ENCODE peak calls at places on chromosomes 13 and 19, in six cellular contexts. Q is H1, U is GM12891, G is HepG2, Z is GM12878, E is K562. N is an unnamed sample.

GRCh38 chr19:10871711-10872550 is 578 bp downstream of the CARM1 start:
- DNase-seq in Z (no peak), G (no peak), U (no peak), E (peak), Q (no peak), N (no peak)

GRCh38 chr13:30601836-30602235 is 15.9 kb upstream of the USPL1 start:
- DNase-seq in G (no peak), Z (no peak), E (no peak), Q (no peak), U (no peak), N (no peak)

GRCh38 chr19:16141043-16141442 is 2.4 kb upstream of the HSH2D start:
- DNase-seq in Q (no peak), Z (peak), E (no peak), U (no peak), G (no peak), N (peak)

GRCh38 chr13:20489185-20489820 is 36.4 kb downstream of the CRYL1 start:
- DNase-seq in U (no peak), G (no peak), Q (no peak), Z (no peak), E (no peak), N (no peak)

GRCh38 chr19:13163609-13164364 is 13.6 kb downstream of the IER2 start:
- DNase-seq in E (peak), G (peak), Z (no peak), Q (no peak), U (no peak), N (no peak)

GRCh38 chr19:40223135-40223822 is 3.2 kb downstream of the CCNP start:
- DNase-seq in Q (peak), Z (no peak), U (no peak), E (no peak), G (no peak), N (no peak)

GRCh38 chr19:1410136-1410786 is 2.9 kb downstream of the DAZAP1 start:
- DNase-seq in U (no peak), Z (no peak), E (no peak), Q (no peak), G (no peak), N (no peak)

GRCh38 chr19:40282920-40283319 is 2.2 kb downstream of the AKT2 start:
- DNase-seq in E (no peak), Q (no peak), Z (no peak), U (no peak), G (no peak), N (no peak)

GRCh38 chr19:55362174-55362989 is 678 bp downstream of the GARIN5B start:
- DNase-seq in Q (no peak), G (no peak), E (no peak), U (no peak), Z (no peak), N (no peak)

GRCh38 chr13:51873837-51874236 is 12.1 kb downstream of the CCDC70 start:
- DNase-seq in G (no peak), U (no peak), Z (no peak), Q (no peak), E (no peak), N (no peak)

GRCh38 chr19:54325194-54325621 is 12.2 kb upstream of the LILRA5 start:
- DNase-seq in U (peak), E (peak), Q (no peak), Z (no peak), G (peak), N (no peak)

GRCh38 chr19:1423445-1424181 is 14.6 kb upstream of the RPS15 start:
- DNase-seq in G (no peak), Z (no peak), Q (no peak), E (no peak), U (no peak), N (no peak)

GRCh38 chr13:75442736-75443234 is 39.2 kb downstream of the TBC1D4 start:
- DNase-seq in U (no peak), Z (no peak), Q (no peak), G (no peak), E (no peak), N (no peak)

GRCh38 chr19:39160889-39161672 is 35.5 kb downstream of the PAK4 start:
- DNase-seq in Z (no peak), G (no peak), Q (no peak), E (no peak), U (no peak), N (no peak)

GRCh38 chr13:99064624-99065249 is 86.9 kb upstream of the DOCK9 start:
- DNase-seq in U (no peak), Q (no peak), E (no peak), Z (no peak), G (no peak), N (no peak)

GRCh38 chr13:98326274-98326673 is 149.2 kb upstream of the RNF113B start:
- DNase-seq in G (no peak), U (no peak), Z (no peak), E (no peak), Q (no peak), N (no peak)

DNA sequence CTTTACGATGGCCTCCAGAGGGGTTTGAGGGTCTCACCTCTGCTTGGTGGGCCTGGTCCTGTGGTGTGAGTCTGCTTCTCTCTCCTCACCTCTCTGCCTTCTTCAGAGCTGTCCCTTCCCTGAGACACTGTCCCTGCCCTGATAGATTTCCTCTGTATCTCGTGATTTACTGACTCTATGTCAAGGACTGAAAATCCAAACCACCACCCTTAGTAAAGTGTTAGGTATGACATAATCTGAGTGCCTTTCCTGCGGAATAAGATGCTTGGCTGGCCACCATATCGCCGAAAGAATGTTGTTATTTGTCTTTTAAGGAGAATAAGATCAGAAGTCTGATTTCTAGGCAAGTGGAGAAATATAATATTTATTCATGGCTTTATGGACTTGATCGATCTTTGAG is 7.2 kb downstream of the SLC25A15 start:
- DNase-seq in Z (no peak), Q (no peak), G (no peak), U (no peak), E (no peak), N (no peak)
- TF ChIP-seq TAF1 in Z (no peak), Q (no peak), G (no peak), U (no peak), E (no peak), N (no peak)

DNA sequence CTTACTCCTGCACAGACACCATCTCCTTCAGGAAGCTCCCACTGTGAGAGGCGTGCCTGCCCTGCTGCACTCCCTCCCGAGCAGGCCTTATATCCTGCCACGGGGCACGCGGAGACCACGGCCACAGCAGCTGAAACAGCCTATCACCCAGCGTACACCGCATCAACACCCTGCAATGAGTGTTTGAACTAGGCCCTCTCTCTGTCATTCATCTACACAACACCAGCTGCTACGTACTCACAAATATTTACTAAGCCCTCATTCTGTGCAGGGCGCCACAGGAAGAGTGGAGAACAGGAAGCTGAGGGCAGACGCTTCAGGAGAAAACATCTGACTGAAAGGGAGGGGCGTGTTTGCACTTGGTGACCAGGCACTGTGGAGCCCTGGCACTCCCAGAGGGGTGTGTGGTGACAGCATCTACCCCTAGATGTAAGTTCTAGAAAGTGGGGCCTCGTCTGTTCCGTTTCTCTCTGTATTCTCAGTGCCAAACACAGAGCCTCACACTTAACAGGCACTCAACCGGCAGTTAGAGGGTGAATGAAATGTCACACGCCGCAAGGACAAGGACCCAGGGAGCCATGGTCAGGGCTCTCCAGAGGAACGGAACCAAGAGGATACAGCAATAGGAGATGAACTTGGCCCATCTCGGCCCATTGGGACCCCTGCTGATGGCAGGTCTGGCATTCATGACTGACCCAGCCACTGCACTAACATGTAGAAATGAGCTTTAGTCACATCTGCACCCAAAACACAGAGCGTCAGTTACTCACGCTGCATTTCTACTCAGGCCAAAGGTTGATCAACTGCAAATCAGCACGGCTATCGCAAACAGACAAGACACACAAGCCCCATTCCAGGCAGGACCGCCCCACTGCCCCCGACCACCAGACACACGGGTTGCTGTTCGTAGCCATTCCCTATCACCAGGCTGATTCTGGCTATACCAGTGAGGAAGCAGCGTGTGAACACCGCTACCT is 15.7 kb downstream of the RANBP3 start:
- DNase-seq in U (no peak), Q (no peak), Z (no peak), E (no peak), G (peak), N (no peak)
- TF ChIP-seq POLR2A in U (no peak), Q (no peak), Z (no peak), E (no peak), G (peak), N (no peak)

GRCh38 chr13:41019027-41019487 is at the start of gene ELF1:
- DNase-seq in Q (no peak), U (peak), G (peak), Z (peak), E (peak), N (peak)
- TF ChIP-seq TAF1 in Q (no peak), U (peak), G (no peak), Z (peak), E (peak), N (peak)

GRCh38 chr19:30969586-30969985 is 379.6 kb downstream of the TSHZ3 start:
- DNase-seq in Q (no peak), E (no peak), Z (no peak), U (no peak), G (no peak), N (no peak)
- TF ChIP-seq POLR2A in Q (no peak), E (no peak), Z (no peak), U (no peak), G (no peak), N (no peak)

GRCh38 chr19:57800696-57801095 is 14.0 kb downstream of the ZNF552 start:
- DNase-seq in Z (no peak), U (no peak), G (no peak), E (no peak), Q (no peak), N (no peak)

GRCh38 chr19:57802269-57802668 is 12.4 kb downstream of the ZNF552 start:
- DNase-seq in U (no peak), Q (no peak), E (no peak), Z (no peak), G (no peak), N (no peak)

GRCh38 chr19:57803594-57804325 is 11.0 kb downstream of the ZNF552 start:
- DNase-seq in Q (no peak), G (peak), E (no peak), U (no peak), Z (no peak), N (no peak)

GRCh38 chr19:57807541-57807940 is 7.2 kb downstream of the ZNF552 start:
- DNase-seq in E (no peak), G (no peak), Z (no peak), Q (no peak), U (no peak), N (no peak)

DNA sequence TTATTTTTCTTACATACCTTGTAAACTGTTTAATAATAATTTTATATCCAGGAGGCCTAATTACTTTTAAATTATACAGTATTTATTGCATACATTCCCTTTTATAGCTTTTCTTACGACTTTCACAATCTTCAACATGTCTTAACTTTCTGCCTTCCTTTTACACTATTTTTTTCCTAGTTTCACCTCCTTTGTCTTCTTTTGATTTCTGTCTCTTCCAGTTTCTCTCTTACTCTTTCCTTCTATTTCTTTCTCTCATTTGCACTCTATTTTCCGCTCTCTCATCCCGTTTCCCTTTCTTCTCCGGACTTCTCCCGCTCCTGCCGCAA is 11.5 kb downstream of the ZNF552 start:
- DNase-seq in E (no peak), Q (no peak), G (no peak), U (no peak), Z (no peak), N (no peak)
- TF ChIP-seq TAF1 in E (no peak), Q (no peak), G (no peak), U (no peak), Z (no peak), N (no peak)

DNA sequence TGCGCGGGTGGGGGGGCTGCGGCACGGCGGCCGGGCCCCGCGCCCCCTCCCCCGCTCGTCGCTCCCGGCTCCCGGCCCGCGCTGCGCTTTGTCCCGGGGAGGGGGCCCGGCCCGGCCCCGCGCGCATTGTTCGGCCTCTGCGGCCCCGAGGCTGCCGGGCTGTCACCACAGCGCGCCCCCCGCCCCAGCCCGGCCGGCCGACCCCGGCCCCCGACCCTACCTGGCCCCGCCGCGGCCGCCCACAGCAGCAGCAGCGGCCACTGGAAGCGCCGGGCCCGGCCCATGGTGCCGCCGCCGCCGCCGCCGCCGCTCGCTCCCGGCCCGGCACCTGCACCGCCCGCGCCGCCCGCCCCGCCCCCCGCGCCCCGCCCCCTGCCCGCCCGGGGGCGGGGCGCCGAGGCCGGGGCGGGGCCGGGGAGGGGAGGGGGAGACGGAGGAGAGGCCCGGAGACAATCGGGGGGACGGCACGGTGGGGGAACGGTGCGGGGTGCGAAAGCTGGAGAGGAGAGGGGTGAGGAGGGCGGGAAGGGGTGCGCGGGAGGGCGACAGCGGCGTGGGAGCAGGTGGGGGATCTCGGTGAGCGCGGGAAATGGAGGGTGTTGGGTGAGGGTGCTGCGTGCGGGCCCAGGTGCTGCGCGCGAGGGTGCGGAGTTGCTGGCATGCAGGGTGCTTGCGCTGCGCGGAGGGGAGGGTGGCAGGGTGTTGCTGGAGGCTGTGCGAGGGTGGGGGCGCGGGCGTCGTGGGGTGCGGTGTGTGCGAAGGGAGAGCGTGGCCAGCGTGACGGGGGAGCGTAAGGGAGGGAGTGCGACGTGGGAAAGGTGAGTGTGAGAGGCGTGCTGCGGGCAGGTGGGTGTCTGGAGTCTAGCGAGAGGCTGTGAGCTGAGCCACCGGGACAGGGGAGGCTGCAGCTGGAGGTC is at the start of gene CADM4:
- DNase-seq in E (peak), G (no peak), Q (no peak), Z (no peak), U (peak), N (no peak)
- TF ChIP-seq POLR2A in E (no peak), G (no peak), Q (no peak), Z (no peak), U (no peak), N (no peak)

GRCh38 chr13:71316964-71317363 is 550.0 kb downstream of the DACH1 start:
- DNase-seq in G (no peak), U (no peak), Q (no peak), E (no peak), Z (no peak), N (no peak)

GRCh38 chr13:71320452-71320851 is 546.6 kb downstream of the DACH1 start:
- DNase-seq in G (peak), Q (no peak), U (no peak), Z (no peak), E (no peak), N (no peak)
- TF ChIP-seq TAF1 in G (no peak), Q (no peak), U (no peak), Z (no peak), E (no peak), N (no peak)

GRCh38 chr19:6736169-6736916 is 1.0 kb downstream of the GPR108 start:
- DNase-seq in Z (peak), E (peak), U (peak), Q (no peak), G (peak), N (peak)

GRCh38 chr19:6737873-6738725 is 719 bp upstream of the GPR108 start:
- DNase-seq in Z (no peak), Q (no peak), E (peak), U (no peak), G (peak), N (peak)

GRCh38 chr19:6736917-6737283 is 480 bp downstream of the GPR108 start:
- DNase-seq in G (no peak), U (no peak), Z (no peak), E (no peak), Q (no peak), N (no peak)

GRCh38 chr19:6738726-6739389 is 622 bp upstream of the TRIP10 start:
- DNase-seq in Z (no peak), Q (no peak), G (no peak), E (no peak), U (no peak), N (no peak)

GRCh38 chr19:6737284-6737872 is at the start of gene GPR108:
- DNase-seq in Q (peak), G (peak), E (peak), Z (peak), U (peak), N (peak)
- TF ChIP-seq POLR2A in Q (peak), G (peak), E (no peak), Z (peak), U (no peak), N (peak)

GRCh38 chr19:50171752-50172151 is 8.7 kb upstream of the IZUMO2 start:
- DNase-seq in G (no peak), E (no peak), U (no peak), Z (no peak), Q (no peak), N (no peak)
- TF ChIP-seq TAF1 in G (no peak), E (no peak), U (no peak), Z (no peak), Q (no peak), N (no peak)